ENCODE peak calls at places on chromosome 18, in eight cellular contexts. A, K, Y, H, L, S, F and G are unnamed samples.

GRCh38 chr18:12391487-12392136 is 14.6 kb upstream of the AFG3L2 start:
- DNase-seq in A (peak), L (peak), Y (peak), F (peak), H (peak), S (no peak), K (no peak), G (no peak)

GRCh38 chr18:35024965-35025364 is 16.2 kb upstream of the MAPRE2 start:
- DNase-seq in L (peak), S (no peak), A (no peak), Y (peak), H (peak), K (peak), F (no peak), G (no peak)

GRCh38 chr18:3791258-3791657 is 341.3 kb downstream of the TGIF1 start:
- DNase-seq in F (no peak), A (no peak), K (no peak), Y (peak), H (no peak), L (no peak), S (no peak), G (no peak)

GRCh38 chr18:45777393-45777792 is 48.1 kb upstream of the SIGLEC15 start:
- DNase-seq in Y (peak), F (no peak), L (peak), S (no peak), K (peak), A (no peak), H (peak), G (no peak)

GRCh38 chr18:20971886-20972267 is 139.7 kb downstream of the ROCK1 start:
- DNase-seq in A (no peak), Y (peak), K (no peak), F (no peak), L (no peak), H (peak), S (no peak), G (peak)

GRCh38 chr18:21391074-21391673 is 149.1 kb downstream of the GREB1L start:
- DNase-seq in H (peak), S (no peak), A (no peak), L (no peak), Y (peak), K (peak), F (no peak), G (no peak)

GRCh38 chr18:39685303-39685902 is 2119.8 kb upstream of the CELF4 start:
- DNase-seq in F (no peak), Y (no peak), H (no peak), L (no peak), S (peak), K (no peak), A (no peak), G (no peak)

GRCh38 chr18:49167084-49167483 is 216.3 kb upstream of the SMAD7 start:
- DNase-seq in F (no peak), Y (no peak), K (no peak), H (no peak), L (no peak), A (no peak), S (no peak), G (no peak)

GRCh38 chr18:44744206-44745180 is 63.8 kb downstream of the SETBP1 start:
- DNase-seq in H (no peak), K (no peak), Y (no peak), S (peak), A (no peak), L (no peak), F (no peak), G (no peak)

GRCh38 chr18:39624934-39625333 is 2059.3 kb upstream of the CELF4 start:
- DNase-seq in Y (peak), S (no peak), H (peak), F (no peak), K (no peak), A (no peak), L (peak), G (no peak)

GRCh38 chr18:42348722-42349121 is 393.7 kb downstream of the PIK3C3 start:
- DNase-seq in A (no peak), Y (no peak), F (no peak), K (no peak), L (no peak), S (no peak), H (no peak), G (no peak)

GRCh38 chr18:79397830-79398761 is 2.4 kb downstream of the NFATC1 start:
- DNase-seq in L (no peak), K (no peak), Y (no peak), H (no peak), S (no peak), F (no peak), A (peak), G (no peak)

GRCh38 chr18:79395308-79395640 is 456 bp upstream of the NFATC1 start:
- DNase-seq in H (no peak), A (no peak), S (no peak), K (no peak), L (no peak), Y (no peak), F (no peak), G (no peak)

GRCh38 chr18:79395761-79396404 is at the start of gene NFATC1:
- DNase-seq in Y (peak), A (peak), S (peak), H (peak), K (no peak), L (no peak), F (peak), G (no peak)

GRCh38 chr18:79397288-79397829 is 1.6 kb downstream of the NFATC1 start:
- DNase-seq in K (no peak), L (no peak), A (peak), F (no peak), S (no peak), H (no peak), Y (no peak), G (no peak)

DNA sequence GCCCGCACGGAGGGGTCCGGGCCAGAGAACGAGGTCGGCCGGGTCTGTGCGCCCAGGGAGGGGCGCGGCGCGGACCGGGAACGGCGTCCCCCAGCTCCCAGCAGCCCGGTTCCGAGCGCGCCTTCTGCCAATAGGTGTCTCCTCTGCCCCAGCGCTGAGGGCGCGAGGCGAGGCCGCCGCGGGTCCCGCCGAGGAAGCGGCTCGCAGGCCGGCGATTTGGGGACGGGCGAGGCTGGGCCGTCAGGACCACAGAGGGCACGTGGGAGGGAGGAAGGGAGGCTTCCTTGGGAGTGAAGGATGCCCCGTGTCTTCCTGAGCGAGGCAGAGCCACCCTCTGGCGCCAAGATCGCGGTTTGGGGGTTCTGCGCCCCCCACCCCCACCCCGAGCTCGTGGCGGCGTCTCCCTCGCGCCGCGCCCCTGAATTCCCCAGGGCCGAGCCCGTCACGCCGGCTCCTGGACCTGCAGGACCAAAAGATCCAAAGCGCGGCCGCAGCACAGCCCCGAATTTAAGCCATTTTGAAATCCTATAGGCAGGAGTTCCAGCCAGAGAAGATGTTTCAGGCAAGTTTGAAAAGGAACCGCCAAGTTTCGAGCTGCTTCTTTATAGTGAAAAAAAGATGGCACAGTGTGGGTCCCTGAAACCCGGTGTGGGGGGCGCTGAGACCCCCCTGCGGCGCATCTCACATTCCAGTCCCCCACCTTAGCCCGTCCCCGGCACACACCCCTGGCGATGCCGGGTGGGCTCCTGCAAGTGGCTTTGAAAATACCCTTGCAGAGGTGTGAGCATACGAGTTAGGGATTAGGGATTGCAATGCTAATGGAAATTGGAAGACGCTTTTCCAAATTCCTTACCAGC is 929 bp downstream of the NFATC1 start:
- DNase-seq in K (no peak), F (peak), S (no peak), Y (peak), A (peak), L (no peak), H (peak), G (no peak)
- TF ChIP-seq CTCF in K (peak), F (no peak), S (no peak), Y (no peak), A (peak), L (no peak), H (peak), G (no peak)

GRCh38 chr18:47754311-47755101 is 176.0 kb downstream of the SMAD2 start:
- DNase-seq in K (no peak), A (peak), S (peak), Y (peak), L (no peak), H (no peak), F (no peak), G (no peak)
- TF ChIP-seq CTCF in K (peak), A (peak), S (peak), Y (peak), L (peak), H (peak), F (peak), G (peak)

DNA sequence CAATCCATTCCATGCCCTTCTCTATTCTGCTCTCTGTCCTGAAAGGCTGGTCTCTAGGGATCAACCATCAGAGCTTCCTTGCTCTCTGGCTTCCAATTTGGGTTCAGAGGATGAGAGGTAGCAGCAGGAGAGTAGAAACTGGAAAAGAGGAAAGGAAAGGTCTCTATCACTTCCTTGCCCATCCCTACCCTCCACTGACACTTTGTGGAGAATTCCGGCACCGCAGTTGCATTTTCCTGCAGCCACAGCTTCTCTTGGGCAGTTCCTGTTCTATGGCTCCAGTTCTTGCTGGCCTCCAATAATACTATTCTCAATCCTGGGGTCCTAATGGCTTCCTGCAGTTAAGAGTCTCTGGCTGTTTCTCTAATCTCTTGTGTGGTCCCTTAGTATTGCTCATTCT is 13.3 kb upstream of the IMPACT start:
- DNase-seq in F (no peak), Y (no peak), S (peak), K (no peak), H (peak), A (no peak), L (no peak), G (no peak)
- TF ChIP-seq CTCF in F (no peak), Y (peak), S (peak), K (peak), H (peak), A (no peak), L (peak), G (peak)

DNA sequence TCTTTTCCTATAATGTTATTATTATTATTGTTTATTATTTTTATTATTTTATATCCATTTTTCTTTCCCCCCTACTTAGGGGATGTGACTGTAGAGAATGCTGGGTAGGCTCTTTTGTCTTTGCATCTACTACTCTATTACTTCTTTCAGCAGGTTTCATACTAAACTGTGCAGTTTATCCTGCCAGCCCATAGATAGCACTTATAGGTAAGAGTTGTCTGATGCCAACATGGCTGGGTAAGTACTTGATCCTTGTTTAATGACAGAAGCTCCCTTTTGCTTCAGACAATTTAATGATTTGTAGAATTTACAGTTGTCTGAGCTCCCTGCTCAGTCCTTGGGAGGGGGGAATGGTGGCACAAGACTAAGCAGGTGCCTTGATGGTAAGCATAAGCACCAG is 262.9 kb upstream of the CDH2 start:
- DNase-seq in F (no peak), Y (peak), K (no peak), S (no peak), H (peak), L (no peak), A (no peak), G (no peak)
- TF ChIP-seq CTCF in F (no peak), Y (peak), K (no peak), S (no peak), H (no peak), L (no peak), A (no peak), G (peak)